ENCODE peak calls at places on chromosomes 3 and 15, in seven cellular contexts. V, L, G, Y, B, W and M are unnamed samples.
A peak's percentile ranks its signal among the peaks of the same experiment; 100 is the strongest.

GRCh38 chr3:56119575-56120349 is 348.5 kb downstream of the ERC2 start:
- DNase-seq in V (no peak), L (no peak), G (no peak), Y (no peak), B (no peak), W (no peak), M (no peak)

GRCh38 chr3:169945313-169945712 is 21.3 kb upstream of the SEC62 start:
- DNase-seq in V (peak; percentile 85), L (no peak), G (no peak), Y (peak; percentile 83), B (no peak), W (no peak), M (no peak)

GRCh38 chr3:192010490-192010889 is 549.5 kb downstream of the PYDC2 start:
- DNase-seq in V (no peak), L (no peak), G (no peak), Y (no peak), B (no peak), W (no peak), M (no peak)

GRCh38 chr3:126341755-126342150 is 15.5 kb downstream of the KLF15 start:
- DNase-seq in V (no peak), L (no peak), G (no peak), Y (no peak), B (no peak), W (no peak), M (no peak)

GRCh38 chr15:60343221-60343970 is 54.4 kb downstream of the ANXA2 start:
- DNase-seq in V (no peak), L (no peak), G (no peak), Y (no peak), B (no peak), W (no peak), M (no peak)

GRCh38 chr3:178139116-178139515 is 397.1 kb upstream of the KCNMB2 start:
- DNase-seq in V (no peak), L (no peak), G (no peak), Y (no peak), B (no peak), W (no peak), M (no peak)

GRCh38 chr15:29822100-29822684 is at the start of gene TJP1:
- DNase-seq in V (no peak), L (peak; percentile 95), G (peak; percentile 39), Y (peak; percentile 83), B (no peak), W (no peak), M (peak; percentile 36)

GRCh38 chr15:77017091-77017660 is 22.2 kb downstream of the PSTPIP1 start:
- DNase-seq in V (no peak), L (no peak), G (no peak), Y (no peak), B (no peak), W (no peak), M (no peak)

GRCh38 chr3:142904639-142905441 is 16.0 kb upstream of the PCOLCE2 start:
- DNase-seq in V (no peak), L (no peak), G (peak; percentile 15), Y (peak; percentile 49), B (no peak), W (no peak), M (no peak)

GRCh38 chr3:68931406-68932149 is 769 bp downstream of the TAFA4 start:
- DNase-seq in V (no peak), L (no peak), G (no peak), Y (no peak), B (no peak), W (no peak), M (no peak)

GRCh38 chr3:111768571-111769100 is 90.4 kb upstream of the PHLDB2 start:
- DNase-seq in V (no peak), L (no peak), G (peak; percentile 50), Y (no peak), B (peak; percentile 79), W (no peak), M (no peak)

GRCh38 chr3:100400424-100400781 is 486 bp downstream of the TOMM70 start:
- DNase-seq in V (no peak), L (no peak), G (peak; percentile 16), Y (peak; percentile 8), B (no peak), W (no peak), M (no peak)

GRCh38 chr3:184596233-184596632 is 34.6 kb downstream of the EPHB3 start:
- DNase-seq in V (no peak), L (no peak), G (no peak), Y (no peak), B (no peak), W (no peak), M (no peak)
- H3K27me3 ChIP-seq in V (peaks cover 6% of the 10 kb centered on the region), L (no peaks in the 10 kb centered on the region), G (peaks cover 1% of the 10 kb centered on the region), Y (peaks cover 92% of the 10 kb centered on the region), B (no peaks in the 10 kb centered on the region), W (peaks cover 12% of the 10 kb centered on the region), M (peaks cover 20% of the 10 kb centered on the region)

GRCh38 chr15:78620021-78620838 is 566 bp downstream of the CHRNA3 start:
- DNase-seq in V (no peak), L (peak; percentile 86), G (no peak), Y (no peak), B (no peak), W (peak; percentile 36), M (peak; percentile 76)
- TF ChIP-seq YY1 in V (no peak), L (no peak), G (no peak), Y (no peak), B (no peak), W (no peak), M (no peak)

DNA sequence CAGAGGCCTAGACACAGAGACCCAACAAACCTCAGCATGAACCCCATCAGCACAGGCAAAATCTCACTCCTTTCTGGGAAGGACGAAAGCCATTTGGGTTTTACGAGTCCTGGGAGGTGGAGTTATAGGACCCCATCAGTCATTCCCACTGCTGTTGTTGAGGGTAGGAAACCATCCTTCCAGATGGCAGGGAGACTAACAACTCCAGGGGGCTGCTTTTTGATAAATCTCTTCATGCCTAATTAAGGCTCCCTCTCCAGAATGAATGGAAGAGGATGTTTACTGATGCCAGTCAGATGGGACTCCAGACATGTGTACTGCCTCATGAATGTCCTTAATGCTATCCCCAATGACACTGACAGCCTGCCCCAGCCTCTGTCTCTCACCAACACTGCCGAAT is 75.3 kb downstream of the ST8SIA2 start:
- DNase-seq in V (no peak), L (peak; percentile 67), G (no peak), Y (no peak), B (no peak), W (no peak), M (no peak)
- H3K4me1 ChIP-seq in V (no peaks in the 10 kb centered on the region), L (no peaks in the 10 kb centered on the region), G (no peaks in the 10 kb centered on the region), Y (no peaks in the 10 kb centered on the region), B (no peaks in the 10 kb centered on the region), W (no peaks in the 10 kb centered on the region), M (no peaks in the 10 kb centered on the region)

GRCh38 chr15:51095681-51096331 is 1.1 kb upstream of the TNFAIP8L3 start:
- DNase-seq in V (no peak), L (no peak), G (no peak), Y (no peak), B (no peak), W (no peak), M (no peak)
- H3K27me3 ChIP-seq in V (peaks cover 12% of the 10 kb centered on the region), L (peaks cover 5% of the 10 kb centered on the region), G (no peaks in the 10 kb centered on the region), Y (peaks cover 6% of the 10 kb centered on the region), B (no peaks in the 10 kb centered on the region), W (peaks cover 16% of the 10 kb centered on the region), M (peaks cover 53% of the 10 kb centered on the region)

DNA sequence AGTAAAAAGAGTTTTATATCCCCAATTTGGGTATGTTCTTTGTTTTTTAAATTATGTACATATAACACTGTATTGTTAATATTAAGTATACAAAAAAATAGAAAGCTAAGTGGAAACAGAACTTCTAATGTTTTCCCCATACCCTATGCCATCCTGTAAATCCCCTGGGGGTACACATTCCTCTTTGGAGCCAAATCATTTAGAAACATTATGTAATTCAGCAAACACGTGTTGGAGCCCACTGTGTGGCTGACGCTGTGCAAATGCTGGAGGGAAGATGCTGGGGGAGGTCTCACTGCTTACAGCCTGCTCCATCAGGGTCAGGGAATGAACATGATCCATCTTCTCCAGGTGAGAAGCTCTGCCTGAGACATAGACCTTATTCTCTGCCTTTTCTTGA is 52.8 kb downstream of the CRTC3 start:
- DNase-seq in V (no peak), L (no peak), G (no peak), Y (no peak), B (no peak), W (no peak), M (no peak)
- TF ChIP-seq YY1 in V (no peak), L (no peak), G (no peak), Y (no peak), B (no peak), W (no peak), M (no peak)